ENCODE peak calls at places on chromosomes 13 and 19, in five cellular contexts. R, N, S, K and C are unnamed samples.

GRCh38 chr13:47463726-47464125 is 537.3 kb downstream of the SUCLA2 start:
- DNase-seq in N (no peak), R (no peak), S (peak), K (no peak), C (peak)

GRCh38 chr19:46746281-46746965 is at the start of gene STRN4:
- DNase-seq in K (no peak), S (peak), N (peak), R (peak), C (no peak)

GRCh38 chr19:47324502-47324901 is 7.5 kb upstream of the C5AR2 start:
- DNase-seq in R (no peak), N (no peak), K (no peak), S (no peak), C (no peak)

GRCh38 chr19:34189199-34189916 is 17.1 kb downstream of the LSM14A start:
- DNase-seq in N (no peak), R (no peak), S (no peak), K (peak), C (no peak)

GRCh38 chr19:49594157-49595005 is 3.4 kb downstream of the PRR12 start:
- DNase-seq in N (no peak), R (no peak), S (no peak), K (no peak), C (no peak)

GRCh38 chr19:1181606-1182005 is 7.5 kb upstream of the SBNO2 start:
- DNase-seq in R (no peak), N (no peak), K (peak), S (no peak), C (no peak)

GRCh38 chr13:30109471-30110135 is 197.7 kb downstream of the KATNAL1 start:
- DNase-seq in N (no peak), S (no peak), R (no peak), K (no peak), C (no peak)

GRCh38 chr19:2270572-2271515 is 11.1 kb downstream of the PEAK3 start:
- DNase-seq in N (no peak), R (no peak), K (peak), S (peak), C (no peak)

GRCh38 chr19:8702350-8702749 is 3.8 kb upstream of the ACTL9 start:
- DNase-seq in N (no peak), R (no peak), K (no peak), S (no peak), C (no peak)

GRCh38 chr13:75347925-75348324 is 134.0 kb downstream of the TBC1D4 start:
- DNase-seq in N (no peak), S (no peak), K (no peak), R (no peak), C (no peak)

GRCh38 chr13:24301911-24302310 is 7.5 kb upstream of the C1QTNF9 start:
- DNase-seq in R (no peak), K (no peak), N (no peak), S (no peak), C (no peak)

GRCh38 chr19:2627319-2627829 is 75.1 kb downstream of the GNG7 start:
- DNase-seq in K (peak), N (no peak), R (no peak), S (peak), C (no peak)

GRCh38 chr13:21616880-21617279 is 12.9 kb upstream of the MICU2 start:
- DNase-seq in R (no peak), S (no peak), K (no peak), N (no peak), C (no peak)

GRCh38 chr19:54415208-54415900 is at the start of gene TTYH1:
- DNase-seq in S (no peak), R (peak), N (no peak), K (no peak), C (peak)

GRCh38 chr19:13051581-13052165 is 51.0 kb downstream of the LYL1 start:
- DNase-seq in K (peak), R (peak), N (peak), S (peak), C (peak)

GRCh38 chr19:15516363-15516762 is 8.0 kb downstream of the CYP4F22 start:
- DNase-seq in N (no peak), S (no peak), K (no peak), R (no peak), C (no peak)
- H2BK12ac ChIP-seq in N (no peak), S (no peak), K (no peak), R (no peak), C (no peak)

GRCh38 chr19:5951338-5951861 is 26.5 kb downstream of the RANBP3 start:
- DNase-seq in S (no peak), R (no peak), N (no peak), K (no peak), C (peak)
- H2BK120ac ChIP-seq in S (no peak), R (no peak), N (no peak), K (no peak), C (no peak)

GRCh38 chr13:37361608-37362007 is 237.0 kb downstream of the POSTN start:
- DNase-seq in S (no peak), K (no peak), N (no peak), R (no peak), C (no peak)
- H3K4me2 ChIP-seq in S (no peak), K (no peak), N (no peak), R (no peak), C (no peak)

DNA sequence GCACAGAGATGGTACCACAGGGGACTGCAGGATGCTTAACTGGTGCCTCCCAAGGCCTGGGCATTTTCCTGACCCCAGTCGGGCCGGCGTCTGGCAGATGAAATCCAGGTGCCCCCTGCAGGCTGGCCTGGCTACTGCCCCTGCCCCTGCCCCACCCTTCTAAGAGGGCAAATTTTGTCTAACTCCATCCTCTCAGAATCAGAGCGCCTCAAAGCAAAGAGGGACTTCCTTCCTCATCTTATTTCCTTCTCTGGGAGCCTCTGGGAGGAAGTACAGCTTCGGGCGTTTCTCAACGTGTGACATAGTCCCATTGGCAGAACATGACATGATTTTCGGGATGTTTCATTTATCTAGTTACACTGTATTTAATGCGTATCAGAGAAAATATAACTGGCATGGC is 2.7 kb downstream of the PRKACA start:
- DNase-seq in N (no peak), R (peak), S (no peak), K (peak), C (peak)
- H2BK12ac ChIP-seq in N (no peak), R (no peak), S (no peak), K (no peak), C (no peak)